ENCODE peak calls at places on chromosomes 13 and 19, in nine cellular contexts. B, Z, H, C, M, P, U, Y and V are unnamed samples.
A peak's percentile ranks its signal among the peaks of the same experiment; 100 is the strongest.

GRCh38 chr13:47455581-47455980 is 545.5 kb downstream of the SUCLA2 start:
- DNase-seq in B (no peak), Z (no peak), H (peak; percentile 45), C (no peak), M (no peak), P (no peak), U (no peak), Y (no peak), V (peak; percentile 15)

GRCh38 chr13:33918199-33918932 is 100.4 kb downstream of the RFC3 start:
- DNase-seq in B (no peak), Z (no peak), H (peak; percentile 39), C (peak; percentile 23), M (no peak), P (peak; percentile 39), U (peak; percentile 45), Y (no peak), V (no peak)

GRCh38 chr13:114324334-114324733 is 10.0 kb downstream of the CHAMP1 start:
- DNase-seq in B (no peak), Z (no peak), H (no peak), C (no peak), M (no peak), P (no peak), U (no peak), Y (no peak), V (no peak)

GRCh38 chr13:73325351-73326214 is 266.8 kb downstream of the KLF5 start:
- DNase-seq in B (no peak), Z (no peak), H (no peak), C (no peak), M (peak; percentile 78), P (no peak), U (no peak), Y (no peak), V (no peak)

GRCh38 chr19:9645466-9645865 is 24.4 kb upstream of the ZNF561 start:
- DNase-seq in B (no peak), Z (no peak), H (no peak), C (no peak), M (no peak), P (no peak), U (peak; percentile 37), Y (no peak), V (no peak)

GRCh38 chr13:43266953-43267615 is 243.7 kb downstream of the DNAJC15 start:
- DNase-seq in B (no peak), Z (no peak), H (no peak), C (no peak), M (no peak), P (no peak), U (no peak), Y (no peak), V (no peak)

GRCh38 chr19:21221653-21222052 is 79.8 kb downstream of the ZNF431 start:
- DNase-seq in B (no peak), Z (no peak), H (no peak), C (no peak), M (no peak), P (no peak), U (no peak), Y (no peak), V (no peak)

GRCh38 chr19:10961073-10961762 is 388 bp downstream of the SMARCA4 start:
- DNase-seq in B (no peak), Z (peak; percentile 61), H (no peak), C (peak; percentile 15), M (no peak), P (no peak), U (peak; percentile 39), Y (peak; percentile 65), V (peak; percentile 95)

GRCh38 chr19:32388393-32388724 is 17.2 kb upstream of the DPY19L3 start:
- DNase-seq in B (no peak), Z (no peak), H (no peak), C (no peak), M (no peak), P (no peak), U (no peak), Y (no peak), V (no peak)

GRCh38 chr19:40908981-40909380 is 26.9 kb upstream of the CYP2A7 start:
- DNase-seq in B (no peak), Z (no peak), H (no peak), C (no peak), M (peak; percentile 64), P (no peak), U (no peak), Y (peak; percentile 40), V (peak; percentile 45)

GRCh38 chr13:44759723-44760360 is 183.7 kb upstream of the TSC22D1 start:
- DNase-seq in B (no peak), Z (peak; percentile 84), H (no peak), C (peak; percentile 53), M (no peak), P (no peak), U (no peak), Y (peak; percentile 60), V (no peak)

GRCh38 chr19:35310811-35311465 is 18.0 kb upstream of the CD22 start:
- DNase-seq in B (no peak), Z (no peak), H (no peak), C (peak; percentile 49), M (no peak), P (no peak), U (no peak), Y (no peak), V (no peak)

DNA sequence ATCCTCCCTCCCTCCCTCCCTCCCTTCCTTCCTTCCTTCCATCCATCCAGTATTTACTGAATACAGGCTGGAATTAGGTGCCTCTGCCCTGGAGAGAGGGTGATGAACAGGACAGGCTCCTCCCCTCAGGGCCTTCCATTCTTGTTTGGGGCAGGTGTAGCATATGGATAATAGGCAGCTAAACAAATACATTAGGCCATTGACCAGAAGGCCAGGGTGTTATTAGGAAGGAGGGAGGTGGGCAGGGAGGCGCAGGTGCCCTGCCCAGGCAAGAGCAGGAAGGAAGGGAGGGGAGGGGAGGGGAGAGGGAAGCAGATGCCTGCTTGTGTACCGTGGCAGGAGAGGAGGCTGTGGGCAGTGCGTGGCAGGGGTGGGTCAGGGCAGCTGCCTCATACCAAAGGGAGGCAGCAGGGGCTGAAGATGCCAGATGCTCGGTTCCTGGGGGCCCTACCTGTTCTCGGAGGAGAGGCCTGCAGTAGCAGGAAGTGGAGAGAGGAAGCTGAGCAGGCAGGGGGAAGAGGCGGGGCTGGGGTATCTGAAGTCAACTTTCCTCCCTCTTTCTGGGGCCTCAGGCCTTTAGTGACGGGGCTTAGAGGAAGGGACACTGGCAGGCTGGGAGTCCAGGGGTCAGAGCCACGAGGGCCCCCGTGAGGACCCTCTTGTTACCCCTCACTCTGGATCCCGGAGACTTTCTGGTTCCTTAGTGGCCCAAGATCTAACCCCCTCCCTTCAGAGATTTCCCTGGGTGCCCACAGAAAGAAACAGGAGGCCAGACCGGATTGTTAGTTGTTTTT is at the start of gene RINL:
- DNase-seq in B (no peak), Z (peak; percentile 46), H (peak; percentile 63), C (peak; percentile 11), M (no peak), P (no peak), U (no peak), Y (peak; percentile 25), V (peak; percentile 66)
- H3K4me3 ChIP-seq in B (peak within 1 kb of the TSS; percentile 65), Z (peak within 1 kb of the TSS; percentile 28), H (peak within 1 kb of the TSS; percentile 35), C (no peak within 1 kb of the TSS), M (no peak within 1 kb of the TSS), P (no peak within 1 kb of the TSS), U (no peak within 1 kb of the TSS), Y (no peak within 1 kb of the TSS), V (no peak within 1 kb of the TSS)

DNA sequence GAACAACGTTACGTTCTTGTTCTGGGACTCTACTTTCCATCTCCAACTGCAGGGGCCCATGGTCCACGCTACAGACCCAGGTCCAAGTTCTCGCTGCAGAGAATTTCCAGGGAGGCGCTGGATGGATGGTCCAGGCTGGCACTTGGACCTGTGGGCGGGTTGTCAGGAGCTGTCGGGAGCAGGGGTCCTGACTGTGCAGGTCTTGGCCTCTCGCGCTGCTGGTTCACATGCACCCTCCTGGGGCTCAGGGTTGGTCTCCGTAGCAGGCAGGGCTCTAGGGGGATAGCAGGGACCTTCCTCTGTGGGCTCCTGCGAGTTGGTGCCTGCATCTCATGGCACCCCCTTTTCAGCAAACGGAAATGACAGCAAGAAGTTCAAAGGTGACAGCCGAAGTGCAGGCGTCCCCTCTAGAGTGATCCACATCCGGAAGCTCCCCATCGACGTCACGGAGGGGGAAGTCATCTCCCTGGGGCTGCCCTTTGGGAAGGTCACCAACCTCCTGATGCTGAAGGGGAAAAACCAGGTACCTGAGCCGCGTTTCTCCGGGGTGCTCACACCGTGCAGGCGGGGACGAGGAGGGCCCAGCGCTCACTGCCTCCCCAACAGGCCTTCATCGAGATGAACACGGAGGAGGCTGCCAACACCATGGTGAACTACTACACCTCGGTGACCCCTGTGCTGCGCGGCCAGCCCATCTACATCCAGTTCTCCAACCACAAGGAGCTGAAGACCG is 6.6 kb downstream of the PTBP1 start:
- DNase-seq in B (no peak), Z (no peak), H (no peak), C (no peak), M (no peak), P (no peak), U (no peak), Y (no peak), V (peak; percentile 58)
- H3K36me3 ChIP-seq in B (peaks cover 98% of the 10 kb centered on the region), Z (peaks cover 89% of the 10 kb centered on the region), H (peaks cover 99% of the 10 kb centered on the region), C (peaks cover 38% of the 10 kb centered on the region), M (peaks cover 20% of the 10 kb centered on the region), P (peaks cover 10% of the 10 kb centered on the region), U (peaks cover 86% of the 10 kb centered on the region), Y (peaks cover 53% of the 10 kb centered on the region), V (peaks cover 53% of the 10 kb centered on the region)

DNA sequence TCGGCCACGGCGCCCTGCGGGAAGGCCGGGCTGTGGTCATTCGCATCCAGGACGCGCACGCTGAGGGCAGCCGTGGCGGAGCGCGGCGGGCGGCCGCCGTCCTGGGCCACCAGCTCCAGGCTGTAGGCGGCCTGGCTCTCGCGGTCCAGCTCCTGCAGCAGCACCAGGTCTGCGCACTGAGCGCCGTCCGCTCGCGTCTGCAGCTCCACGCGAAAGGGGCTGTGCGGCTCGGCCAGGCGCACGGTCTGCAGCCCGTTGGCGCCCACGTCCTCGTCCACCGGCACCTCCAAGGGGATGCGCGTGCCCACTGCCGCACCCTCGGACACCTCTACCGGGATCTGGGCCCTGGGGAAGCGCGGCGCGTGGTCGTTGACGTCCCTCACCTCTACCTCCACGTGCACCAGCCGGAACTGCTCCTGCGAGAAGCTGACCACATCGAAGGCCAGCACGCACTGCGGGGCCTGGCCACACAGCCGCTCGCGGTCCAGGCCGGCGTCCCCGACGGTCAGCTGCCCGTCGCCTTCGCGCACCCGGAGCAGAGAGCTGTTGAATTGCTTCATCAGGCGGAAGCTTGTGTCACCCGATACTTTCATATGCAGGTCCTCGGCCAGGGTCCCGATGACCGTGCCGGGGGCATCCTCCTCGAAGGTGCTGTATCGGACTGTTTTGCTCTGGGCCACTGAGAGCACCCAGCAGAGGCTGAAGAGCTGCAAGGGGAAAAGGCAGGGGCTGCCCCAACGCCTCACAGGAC is 583 bp downstream of the PCDH8 start:
- DNase-seq in B (no peak), Z (no peak), H (no peak), C (no peak), M (no peak), P (no peak), U (no peak), Y (no peak), V (peak; percentile 61)
- H3K27me3 ChIP-seq in B (peaks cover 14% of the 10 kb centered on the region), Z (peaks cover 98% of the 10 kb centered on the region), H (peaks cover 82% of the 10 kb centered on the region), C (peaks cover 15% of the 10 kb centered on the region), M (no peaks in the 10 kb centered on the region), P (peaks cover 68% of the 10 kb centered on the region), U (peaks cover 80% of the 10 kb centered on the region), Y (peaks cover 26% of the 10 kb centered on the region), V (peaks cover 58% of the 10 kb centered on the region)

DNA sequence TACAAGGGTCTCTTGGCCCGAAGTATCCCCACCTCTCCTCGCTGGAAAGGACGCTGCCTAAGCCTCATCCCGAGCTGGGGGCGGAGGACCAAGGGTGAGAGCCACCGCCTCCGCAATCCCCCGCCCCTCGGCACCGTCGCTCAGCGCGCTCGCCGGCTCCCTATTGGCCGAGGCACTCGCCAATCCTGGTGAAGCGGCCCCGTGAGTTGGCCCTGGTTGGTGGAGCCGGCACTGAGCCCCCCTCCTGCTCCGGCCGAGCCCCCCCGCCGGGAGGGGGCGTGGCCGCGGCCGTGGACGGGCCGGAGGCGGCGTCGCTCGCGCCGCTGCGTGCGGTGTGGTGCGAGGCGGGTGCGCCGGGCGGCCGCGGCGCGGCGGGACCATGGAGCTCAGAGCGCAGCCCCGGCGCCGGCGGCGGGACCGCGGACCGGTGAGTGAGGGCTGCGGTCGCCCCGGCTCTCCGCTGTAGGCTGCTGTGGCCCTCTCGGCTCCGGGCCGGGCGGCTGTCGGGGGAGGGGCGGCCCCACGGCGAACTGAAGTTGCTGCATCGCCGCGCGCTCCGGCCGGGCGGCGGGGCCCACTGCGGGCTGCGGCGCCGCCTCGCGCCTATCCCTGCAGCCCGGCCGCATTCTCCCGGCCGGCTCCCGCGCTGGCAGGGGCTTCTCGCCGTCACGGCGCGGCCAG is at the start of gene WASF3:
- DNase-seq in B (peak; percentile 38), Z (peak; percentile 94), H (peak; percentile 91), C (peak; percentile 67), M (no peak), P (peak; percentile 56), U (peak; percentile 91), Y (peak; percentile 98), V (peak; percentile 99)
- H3K4me3 ChIP-seq in B (peak within 1 kb of the TSS; percentile 42), Z (peak within 1 kb of the TSS; percentile 87), H (peak within 1 kb of the TSS; percentile 55), C (peak within 1 kb of the TSS; percentile 49), M (no peak within 1 kb of the TSS), P (peak within 1 kb of the TSS; percentile 74), U (peak within 1 kb of the TSS; percentile 48), Y (peak within 1 kb of the TSS; percentile 37), V (peak within 1 kb of the TSS; percentile 77)